ENCODE peak calls at places on chromosomes 7 and 10, in ten cellular contexts. F, P, Y, G, B, I, Q, E, R and O are unnamed samples.

GRCh38 chr7:121057878-121058277 is 69.4 kb downstream of the CPED1 start:
- DNase-seq in F (no peak), P (no peak), Y (no peak), G (no peak), B (no peak), I (no peak), Q (no peak), E (no peak), R (no peak), O (no peak)

GRCh38 chr10:110636932-110637557 is 7.1 kb upstream of the RBM20 start:
- DNase-seq in F (no peak), P (no peak), Y (peak), G (no peak), B (peak), I (no peak), Q (no peak), E (no peak), R (no peak), O (no peak)

GRCh38 chr10:15141136-15142067 is 27.1 kb downstream of the NMT2 start:
- DNase-seq in F (peak), P (peak), Y (no peak), G (no peak), B (no peak), I (no peak), Q (no peak), E (no peak), R (peak), O (no peak)

GRCh38 chr10:124911124-124912051 is 30.5 kb upstream of the ZRANB1 start:
- DNase-seq in F (peak), P (no peak), Y (no peak), G (no peak), B (no peak), I (no peak), Q (peak), E (no peak), R (peak), O (no peak)

GRCh38 chr10:24544776-24545175 is 178.9 kb downstream of the ARHGAP21 start:
- DNase-seq in F (no peak), P (no peak), Y (no peak), G (no peak), B (no peak), I (no peak), Q (no peak), E (no peak), R (no peak), O (no peak)

GRCh38 chr7:74619235-74619860 is 38.2 kb upstream of the GTF2I start:
- DNase-seq in F (no peak), P (no peak), Y (no peak), G (no peak), B (no peak), I (no peak), Q (no peak), E (no peak), R (no peak), O (no peak)

GRCh38 chr10:107481224-107481623 is 316.7 kb upstream of the SORCS1 start:
- DNase-seq in F (no peak), P (no peak), Y (no peak), G (no peak), B (no peak), I (no peak), Q (no peak), E (no peak), R (no peak), O (no peak)

GRCh38 chr7:127158659-127159058 is 94.1 kb downstream of the GRM8 start:
- DNase-seq in F (no peak), P (no peak), Y (no peak), G (no peak), B (no peak), I (no peak), Q (no peak), E (no peak), R (no peak), O (no peak)

GRCh38 chr10:46525177-46525823 is 31.2 kb downstream of the GPRIN2 start:
- DNase-seq in F (peak), P (no peak), Y (peak), G (no peak), B (no peak), I (peak), Q (peak), E (no peak), R (peak), O (no peak)

GRCh38 chr7:155733582-155734444 is 78.5 kb downstream of the SHH start:
- DNase-seq in F (no peak), P (no peak), Y (no peak), G (no peak), B (no peak), I (no peak), Q (no peak), E (no peak), R (no peak), O (no peak)

GRCh38 chr7:33055147-33055546 is 7.4 kb downstream of the NT5C3A start:
- DNase-seq in F (no peak), P (no peak), Y (no peak), G (no peak), B (no peak), I (no peak), Q (no peak), E (no peak), R (no peak), O (no peak)

GRCh38 chr10:116730464-116731260 is 11.7 kb downstream of the HSPA12A start:
- DNase-seq in F (no peak), P (no peak), Y (no peak), G (no peak), B (no peak), I (no peak), Q (no peak), E (no peak), R (no peak), O (no peak)

GRCh38 chr7:35749548-35749947 is 51.3 kb upstream of the SEPTIN7 start:
- DNase-seq in F (peak), P (no peak), Y (no peak), G (no peak), B (peak), I (no peak), Q (peak), E (no peak), R (no peak), O (no peak)

GRCh38 chr7:54810401-54810800 is 51.4 kb upstream of the SEC61G start:
- DNase-seq in F (no peak), P (no peak), Y (no peak), G (no peak), B (no peak), I (no peak), Q (peak), E (no peak), R (peak), O (no peak)

GRCh38 chr7:54813398-54813797 is 54.4 kb upstream of the SEC61G start:
- DNase-seq in F (peak), P (no peak), Y (no peak), G (no peak), B (peak), I (peak), Q (no peak), E (no peak), R (peak), O (no peak)

GRCh38 chr7:54811925-54812264 is 52.9 kb upstream of the SEC61G start:
- DNase-seq in F (peak), P (no peak), Y (no peak), G (no peak), B (no peak), I (no peak), Q (peak), E (no peak), R (peak), O (no peak)

GRCh38 chr7:54812747-54813146 is 53.7 kb upstream of the SEC61G start:
- DNase-seq in F (no peak), P (no peak), Y (no peak), G (no peak), B (no peak), I (no peak), Q (no peak), E (no peak), R (no peak), O (no peak)

DNA sequence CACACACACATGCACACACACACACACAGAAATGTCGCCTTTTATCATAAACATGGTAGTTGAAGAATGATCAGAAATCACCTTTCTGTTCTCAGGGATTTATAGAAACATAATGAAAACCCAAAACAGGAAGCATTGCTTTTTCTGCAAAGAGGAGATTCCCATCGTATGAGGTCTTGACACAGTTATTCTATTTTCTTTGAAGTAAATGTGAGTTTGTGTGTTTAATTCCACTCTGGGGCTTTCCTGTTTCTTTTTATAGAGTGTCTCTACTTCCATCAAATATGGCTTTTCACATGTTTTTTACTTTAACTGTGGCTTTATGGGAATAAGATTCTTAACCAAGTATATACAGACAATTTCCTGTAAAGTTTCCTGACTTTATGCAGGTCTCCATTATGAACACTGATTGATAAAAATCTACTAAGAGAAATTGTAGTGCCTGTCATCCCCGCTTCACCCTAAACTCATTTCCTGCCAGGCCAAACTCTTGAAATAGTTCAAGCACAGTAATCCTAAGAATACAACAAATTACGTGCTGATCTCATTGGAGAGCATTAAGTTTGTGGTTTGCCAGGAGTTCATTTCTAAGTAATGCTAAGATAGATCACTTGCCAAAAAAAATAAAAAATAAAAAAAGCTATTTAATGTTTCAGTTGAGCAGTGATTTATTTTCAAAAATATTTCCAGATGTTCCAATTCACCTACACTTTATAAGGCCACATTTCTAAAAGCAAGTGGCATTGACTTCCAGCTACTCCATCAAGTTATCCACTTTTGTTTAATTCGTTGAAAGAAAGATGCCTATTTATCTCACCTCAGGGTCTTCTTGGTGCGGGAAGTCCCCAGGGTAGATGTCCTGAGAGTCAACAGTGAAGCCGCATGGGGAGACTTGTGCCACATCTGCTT is 52.3 kb upstream of the SEC61G start:
- DNase-seq in F (peak), P (no peak), Y (no peak), G (no peak), B (no peak), I (no peak), Q (peak), E (no peak), R (peak), O (no peak)
- H3K4me3 ChIP-seq in F (no peak), P (no peak), Y (no peak), G (no peak), B (no peak), I (no peak), Q (no peak), E (no peak), R (no peak), O (no peak)

GRCh38 chr10:26781797-26782196 is 79.0 kb downstream of the ABI1 start:
- DNase-seq in F (peak), P (no peak), Y (no peak), G (no peak), B (no peak), I (no peak), Q (no peak), E (no peak), R (peak), O (no peak)
- H3K4me3 ChIP-seq in F (no peak), P (no peak), Y (no peak), G (no peak), B (no peak), I (no peak), Q (no peak), E (no peak), R (no peak), O (no peak)

GRCh38 chr7:45026013-45026412 is 26.0 kb downstream of the CCM2 start:
- DNase-seq in F (no peak), P (no peak), Y (no peak), G (no peak), B (no peak), I (no peak), Q (no peak), E (no peak), R (no peak), O (no peak)

GRCh38 chr7:45028920-45029344 is 28.9 kb downstream of the CCM2 start:
- DNase-seq in F (no peak), P (no peak), Y (no peak), G (no peak), B (no peak), I (no peak), Q (no peak), E (no peak), R (no peak), O (no peak)

GRCh38 chr7:45027774-45028114 is 27.7 kb downstream of the CCM2 start:
- DNase-seq in F (no peak), P (no peak), Y (no peak), G (no peak), B (no peak), I (no peak), Q (no peak), E (no peak), R (no peak), O (no peak)

GRCh38 chr7:45028138-45028919 is 28.3 kb downstream of the CCM2 start:
- DNase-seq in F (no peak), P (no peak), Y (no peak), G (no peak), B (no peak), I (no peak), Q (no peak), E (no peak), R (no peak), O (no peak)

DNA sequence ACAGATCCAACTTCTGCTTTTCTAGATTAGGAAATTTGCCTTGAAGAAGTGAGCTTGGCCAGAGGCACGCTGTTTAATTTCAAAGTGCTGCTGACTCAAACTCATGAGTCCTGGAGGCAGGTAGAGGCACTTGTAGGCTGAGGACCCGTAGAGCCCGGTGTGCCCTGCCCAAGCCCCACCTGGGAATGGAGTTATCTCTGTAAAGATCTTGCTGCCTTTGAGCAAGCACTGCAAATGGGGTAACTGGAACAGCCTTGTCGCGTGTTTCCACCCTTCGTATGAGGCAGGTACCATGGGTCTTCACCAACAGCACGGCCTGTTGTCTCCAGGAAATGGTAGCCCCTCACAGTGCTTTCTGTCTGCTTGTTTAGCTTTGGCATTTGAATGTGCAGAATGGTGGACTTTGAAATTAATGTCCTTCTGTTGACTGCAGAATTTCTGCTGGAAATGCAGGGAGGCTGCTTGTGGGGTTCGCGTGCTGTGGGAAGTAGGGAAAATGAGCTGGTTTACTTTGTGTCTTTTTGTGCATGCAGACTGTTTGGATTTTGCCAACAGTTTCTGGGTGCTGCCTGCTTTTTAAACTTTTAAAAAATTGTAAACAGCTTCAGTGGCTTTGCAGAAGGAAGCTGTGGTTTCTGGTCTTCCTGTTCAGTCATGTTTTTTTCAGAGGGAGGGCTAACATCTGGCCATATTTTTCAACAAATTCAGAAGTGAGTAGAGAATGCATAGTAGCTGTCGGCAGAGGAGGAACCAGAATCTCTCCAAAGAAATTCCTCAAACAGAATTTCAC is 27.2 kb downstream of the CCM2 start:
- DNase-seq in F (peak), P (peak), Y (no peak), G (no peak), B (no peak), I (no peak), Q (peak), E (no peak), R (peak), O (no peak)
- H3K4me3 ChIP-seq in F (no peak), P (peak), Y (no peak), G (no peak), B (peak), I (no peak), Q (no peak), E (no peak), R (no peak), O (no peak)

GRCh38 chr7:55178863-55179773 is 160.3 kb downstream of the EGFR start:
- DNase-seq in F (no peak), P (no peak), Y (no peak), G (peak), B (no peak), I (no peak), Q (no peak), E (no peak), R (no peak), O (no peak)

GRCh38 chr7:55179897-55180682 is 161.3 kb downstream of the EGFR start:
- DNase-seq in F (no peak), P (no peak), Y (peak), G (no peak), B (no peak), I (no peak), Q (peak), E (no peak), R (peak), O (no peak)

GRCh38 chr7:55180821-55181542 is 162.2 kb downstream of the EGFR start:
- DNase-seq in F (no peak), P (no peak), Y (no peak), G (peak), B (no peak), I (no peak), Q (no peak), E (no peak), R (no peak), O (no peak)

GRCh38 chr7:55183897-55184296 is 165.1 kb downstream of the EGFR start:
- DNase-seq in F (no peak), P (no peak), Y (no peak), G (no peak), B (no peak), I (no peak), Q (no peak), E (no peak), R (no peak), O (no peak)

GRCh38 chr7:55181774-55182173 is 163.0 kb downstream of the EGFR start:
- DNase-seq in F (no peak), P (no peak), Y (no peak), G (peak), B (no peak), I (no peak), Q (no peak), E (no peak), R (no peak), O (no peak)
- H3K4me3 ChIP-seq in F (no peak), P (no peak), Y (no peak), G (no peak), B (no peak), I (no peak), Q (no peak), E (no peak), R (no peak), O (no peak)

GRCh38 chr10:26675873-26676257 is 21.6 kb upstream of the PDSS1 start:
- DNase-seq in F (no peak), P (no peak), Y (no peak), G (no peak), B (no peak), I (no peak), Q (no peak), E (no peak), R (no peak), O (no peak)
- H3K4me3 ChIP-seq in F (no peak), P (no peak), Y (no peak), G (no peak), B (no peak), I (no peak), Q (no peak), E (no peak), R (no peak), O (no peak)

DNA sequence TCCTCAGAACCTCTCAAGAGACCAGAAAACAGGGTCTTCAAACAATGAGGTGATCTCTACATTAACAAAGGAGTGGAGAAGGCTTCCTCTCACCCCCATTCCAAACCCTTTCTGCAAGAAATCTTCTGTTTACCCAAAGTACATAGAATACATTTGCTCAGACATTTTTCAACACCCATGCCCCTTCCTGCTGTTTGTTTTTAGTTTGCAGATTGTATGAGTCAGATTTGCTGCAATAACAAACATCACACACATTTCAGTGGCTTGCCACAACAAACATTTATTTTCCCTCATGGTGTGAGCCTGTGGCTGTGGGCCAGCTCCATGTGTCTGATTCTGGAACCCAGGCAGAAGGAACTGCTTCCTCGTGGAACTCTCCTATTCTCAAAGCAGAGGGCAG is 68.2 kb upstream of the BAIAP2L1 start:
- DNase-seq in F (no peak), P (no peak), Y (no peak), G (no peak), B (no peak), I (no peak), Q (no peak), E (peak), R (no peak), O (no peak)
- H3K4me3 ChIP-seq in F (no peak), P (no peak), Y (no peak), G (no peak), B (no peak), I (no peak), Q (no peak), E (no peak), R (no peak), O (no peak)

GRCh38 chr10:100519321-100520051 is at the start of gene SEC31B:
- DNase-seq in F (no peak), P (no peak), Y (peak), G (peak), B (peak), I (no peak), Q (no peak), E (peak), R (no peak), O (peak)
- H3K4me3 ChIP-seq in F (peak), P (no peak), Y (peak), G (peak), B (peak), I (peak), Q (peak), E (peak), R (peak), O (no peak)

GRCh38 chr7:30423793-30424505 is 54.6 kb downstream of the NOD1 start:
- DNase-seq in F (no peak), P (no peak), Y (no peak), G (no peak), B (no peak), I (no peak), Q (no peak), E (no peak), R (no peak), O (no peak)

GRCh38 chr7:30422922-30423321 is 55.7 kb downstream of the NOD1 start:
- DNase-seq in F (peak), P (no peak), Y (no peak), G (no peak), B (no peak), I (no peak), Q (peak), E (no peak), R (peak), O (no peak)

GRCh38 chr7:30427296-30428080 is 51.1 kb downstream of the NOD1 start:
- DNase-seq in F (no peak), P (no peak), Y (peak), G (no peak), B (no peak), I (no peak), Q (no peak), E (no peak), R (no peak), O (no peak)

GRCh38 chr7:30424536-30424935 is 54.0 kb downstream of the NOD1 start:
- DNase-seq in F (no peak), P (no peak), Y (no peak), G (no peak), B (no peak), I (no peak), Q (no peak), E (no peak), R (no peak), O (no peak)

GRCh38 chr7:30421647-30422196 is 56.9 kb downstream of the NOD1 start:
- DNase-seq in F (no peak), P (no peak), Y (no peak), G (no peak), B (no peak), I (no peak), Q (no peak), E (no peak), R (no peak), O (no peak)
- H3K4me3 ChIP-seq in F (no peak), P (no peak), Y (no peak), G (no peak), B (no peak), I (no peak), Q (no peak), E (no peak), R (no peak), O (no peak)